ENCODE peak calls at places on chromosomes 2 and 18, in four cellular contexts. V, P, Q and G are unnamed samples.

GRCh38 chr2:239444626-239445625 is 44.1 kb upstream of the HDAC4 start:
- DNase-seq in V (no peak), P (peak; percentile 49), Q (peak; percentile 84), G (no peak)

GRCh38 chr18:57737661-57738060 is 65.5 kb downstream of the ATP8B1 start:
- DNase-seq in V (peak; percentile 6), P (peak; percentile 21), Q (peak; percentile 71), G (no peak)

GRCh38 chr18:58805482-58806187 is 59.0 kb upstream of the ZNF532 start:
- DNase-seq in V (no peak), P (no peak), Q (no peak), G (peak; percentile 68)

GRCh38 chr2:62554440-62554839 is 48.4 kb upstream of the TMEM17 start:
- DNase-seq in V (no peak), P (no peak), Q (no peak), G (no peak)

GRCh38 chr2:56523815-56524214 is 340.0 kb downstream of the CCDC85A start:
- DNase-seq in V (no peak), P (no peak), Q (no peak), G (no peak)

GRCh38 chr18:68779169-68779568 is 18.7 kb upstream of the CCDC102B start:
- DNase-seq in V (no peak), P (no peak), Q (no peak), G (no peak)

GRCh38 chr2:189149981-189150380 is 29.6 kb downstream of the COL5A2 start:
- DNase-seq in V (no peak), P (no peak), Q (no peak), G (no peak)

GRCh38 chr18:48084041-48084757 is 153.7 kb upstream of the SMAD2 start:
- DNase-seq in V (no peak), P (no peak), Q (no peak), G (no peak)

GRCh38 chr2:190578158-190579057 is 43.9 kb upstream of the NEMP2 start:
- DNase-seq in V (no peak), P (peak; percentile 74), Q (no peak), G (no peak)

GRCh38 chr18:48580782-48581181 is 42.0 kb downstream of the CTIF start:
- DNase-seq in V (no peak), P (no peak), Q (no peak), G (no peak)

GRCh38 chr18:11310476-11311086 is 161.2 kb upstream of the PIEZO2 start:
- DNase-seq in V (no peak), P (peak; percentile 73), Q (peak; percentile 68), G (no peak)

GRCh38 chr2:118224144-118224887 is 136.0 kb downstream of the INSIG2 start:
- DNase-seq in V (no peak), P (peak; percentile 16), Q (peak; percentile 45), G (no peak)

GRCh38 chr2:215435809-215436704 is at the start of gene FN1:
- DNase-seq in V (no peak), P (peak; percentile 96), Q (peak; percentile 95), G (peak; percentile 35)

GRCh38 chr2:23418490-23418911 is 33.5 kb downstream of the KLHL29 start:
- DNase-seq in V (no peak), P (no peak), Q (peak; percentile 10), G (no peak)

GRCh38 chr2:32746554-32747133 is 118.8 kb downstream of the TTC27 start:
- DNase-seq in V (no peak), P (no peak), Q (no peak), G (no peak)

GRCh38 chr2:160039166-160039903 is 23.1 kb downstream of the PLA2R1 start:
- DNase-seq in V (no peak), P (no peak), Q (no peak), G (no peak)

GRCh38 chr18:26057208-26057821 is 33.1 kb downstream of the SS18 start:
- DNase-seq in V (no peak), P (no peak), Q (no peak), G (no peak)

GRCh38 chr2:27891820-27892105 is 1.2 kb downstream of the BABAM2 start:
- DNase-seq in V (no peak), P (no peak), Q (no peak), G (no peak)

GRCh38 chr2:48253301-48253700 is 276.7 kb upstream of the STON1 start:
- DNase-seq in V (no peak), P (no peak), Q (no peak), G (no peak)

GRCh38 chr2:166361351-166362153 is 14.2 kb downstream of the SCN9A start:
- DNase-seq in V (no peak), P (peak; percentile 17), Q (no peak), G (no peak)

GRCh38 chr2:23583467-23583866 is 198.5 kb downstream of the KLHL29 start:
- DNase-seq in V (no peak), P (no peak), Q (no peak), G (no peak)

GRCh38 chr2:74481961-74482800 is 617 bp downstream of the CCDC142 start:
- DNase-seq in V (no peak), P (peak; percentile 23), Q (no peak), G (no peak)

GRCh38 chr18:48997985-48998831 is 47.4 kb upstream of the SMAD7 start:
- DNase-seq in V (no peak), P (peak; percentile 55), Q (no peak), G (no peak)

GRCh38 chr2:135899567-135899966 is 23.3 kb upstream of the MCM6 start:
- DNase-seq in V (no peak), P (no peak), Q (no peak), G (no peak)

GRCh38 chr2:232539298-232540231 is at the start of gene CHRNG:
- DNase-seq in V (no peak), P (no peak), Q (no peak), G (peak; percentile 14)

GRCh38 chr18:53375641-53376040 is 848.8 kb downstream of the MBD2 start:
- DNase-seq in V (no peak), P (no peak), Q (peak; percentile 71), G (no peak)

GRCh38 chr2:127048969-127049897 is 57.7 kb downstream of the BIN1 start:
- DNase-seq in V (no peak), P (no peak), Q (peak; percentile 41), G (no peak)

GRCh38 chr2:238989484-238989883 is 141.6 kb downstream of the TWIST2 start:
- DNase-seq in V (no peak), P (no peak), Q (no peak), G (no peak)

GRCh38 chr18:47881752-47882455 is 48.6 kb downstream of the SMAD2 start:
- DNase-seq in V (no peak), P (no peak), Q (no peak), G (no peak)

GRCh38 chr2:202634556-202635440 is at the start of gene FAM117B:
- DNase-seq in V (peak; percentile 99), P (peak; percentile 98), Q (peak; percentile 99), G (peak; percentile 77)
- TF ChIP-seq CTCF in V (no peak), P (peak; percentile 34), Q (no peak), G (no peak)

DNA sequence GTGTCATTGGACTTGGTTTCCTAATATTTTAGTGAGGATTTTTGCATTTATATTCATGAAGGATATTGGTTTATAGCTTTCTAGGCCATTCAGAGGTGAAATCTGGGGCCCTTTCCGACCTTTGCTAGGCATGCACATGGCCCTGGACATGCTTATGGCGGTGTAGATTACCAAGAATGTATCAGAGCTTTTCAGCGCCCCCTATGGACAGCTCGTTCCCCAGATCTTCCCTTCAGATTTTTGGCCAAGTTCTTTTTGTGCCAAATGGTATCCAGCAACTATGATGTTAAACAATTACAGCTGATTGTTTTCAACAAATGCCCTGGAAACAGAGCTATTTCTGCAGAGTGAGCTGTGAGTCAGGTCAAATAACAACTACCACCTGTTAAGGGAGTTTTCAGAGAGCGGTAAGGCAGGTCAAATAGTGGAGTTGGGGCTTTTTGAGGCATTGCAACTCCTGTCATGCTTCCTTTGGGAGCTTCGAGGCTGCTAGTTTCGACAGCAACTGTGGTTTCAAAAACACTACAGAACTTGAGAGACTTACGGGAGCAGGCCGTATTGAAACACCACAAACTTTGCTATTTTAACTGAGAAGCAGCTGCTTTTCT is 188.3 kb downstream of the ZNF516 start:
- DNase-seq in V (no peak), P (no peak), Q (no peak), G (no peak)
- TF ChIP-seq CTCF in V (no peak), P (no peak), Q (no peak), G (no peak)

GRCh38 chr18:3970929-3971328 is 484.2 kb downstream of the DLGAP1 start:
- DNase-seq in V (no peak), P (peak; percentile 20), Q (no peak), G (no peak)
- TF ChIP-seq CTCF in V (no peak), P (peak; percentile 34), Q (no peak), G (peak; percentile 22)

GRCh38 chr2:224780814-224781213 is 64.6 kb upstream of the CCDC195 start:
- DNase-seq in V (no peak), P (no peak), Q (no peak), G (no peak)
- TF ChIP-seq CTCF in V (no peak), P (no peak), Q (no peak), G (no peak)

GRCh38 chr2:59385971-59386370 is 1144.8 kb upstream of the FANCL start:
- DNase-seq in V (no peak), P (no peak), Q (no peak), G (no peak)
- TF ChIP-seq CTCF in V (no peak), P (no peak), Q (no peak), G (no peak)

GRCh38 chr2:12510070-12510469 is 206.7 kb upstream of the TRIB2 start:
- DNase-seq in V (no peak), P (no peak), Q (no peak), G (no peak)
- TF ChIP-seq CTCF in V (no peak), P (no peak), Q (no peak), G (no peak)

GRCh38 chr18:64119916-64120315 is 29.0 kb downstream of the LINC00305 start:
- DNase-seq in V (no peak), P (no peak), Q (no peak), G (no peak)
- TF ChIP-seq CTCF in V (no peak), P (peak; percentile 1), Q (peak; percentile 35), G (peak; percentile 33)